ENCODE peak calls at places on chromosomes 1 and 21, in four cellular contexts. One of them, this sample, is unnamed.

GRCh38 chr1:118084400-118084799 is 100.6 kb downstream of the SPAG17 start:
- DNase-seq in A549: no peak
- DNase-seq in GM12878: no peak
- DNase-seq in NB4: no peak
- DNase-seq in this sample: no peak

GRCh38 chr1:19360026-19360813 is 48.1 kb downstream of the SLC66A1 start:
- DNase-seq in GM12878: no peak
- DNase-seq in NB4: no peak
- DNase-seq in A549: no peak
- DNase-seq in this sample: no peak

GRCh38 chr1:46747683-46748288 is 28.9 kb upstream of the EFCAB14 start:
- DNase-seq in NB4: peak; percentile 46
- DNase-seq in GM12878: no peak
- DNase-seq in A549: peak; percentile 61
- DNase-seq in this sample: peak; percentile 49

GRCh38 chr1:215567491-215568286 is 585 bp downstream of the KCTD3 start:
- DNase-seq in GM12878: no peak
- DNase-seq in A549: peak; percentile 65
- DNase-seq in NB4: peak; percentile 67
- DNase-seq in this sample: peak; percentile 54

GRCh38 chr1:230587056-230587455 is 55.2 kb upstream of the COG2 start:
- DNase-seq in A549: no peak
- DNase-seq in NB4: no peak
- DNase-seq in GM12878: no peak
- DNase-seq in this sample: no peak

GRCh38 chr1:93847811-93848288 is 31.2 kb downstream of the DNTTIP2 start:
- DNase-seq in A549: peak; percentile 51
- DNase-seq in GM12878: no peak
- DNase-seq in NB4: peak; percentile 79
- DNase-seq in this sample: peak; percentile 45

GRCh38 chr21:35204850-35205564 is 155.9 kb upstream of the RUNX1 start:
- DNase-seq in GM12878: no peak
- DNase-seq in A549: no peak
- DNase-seq in NB4: peak; percentile 73
- DNase-seq in this sample: no peak

GRCh38 chr1:155889566-155889965 is 21.6 kb downstream of the RIT1 start:
- DNase-seq in GM12878: no peak
- DNase-seq in A549: no peak
- DNase-seq in NB4: no peak
- DNase-seq in this sample: no peak

GRCh38 chr1:204469304-204469703 is 25.3 kb downstream of the PIK3C2B start:
- DNase-seq in NB4: no peak
- DNase-seq in A549: no peak
- DNase-seq in GM12878: no peak
- DNase-seq in this sample: no peak

GRCh38 chr1:184479435-184480202 is 92.8 kb downstream of the C1orf21 start:
- DNase-seq in NB4: no peak
- DNase-seq in A549: no peak
- DNase-seq in GM12878: no peak
- DNase-seq in this sample: peak; percentile 5

GRCh38 chr21:42061866-42062542 is 9.1 kb upstream of the UMODL1 start:
- DNase-seq in NB4: no peak
- DNase-seq in GM12878: no peak
- DNase-seq in A549: no peak
- DNase-seq in this sample: no peak

GRCh38 chr1:181318022-181318857 is 165.1 kb upstream of the CACNA1E start:
- DNase-seq in NB4: no peak
- DNase-seq in GM12878: no peak
- DNase-seq in A549: no peak
- DNase-seq in this sample: no peak

GRCh38 chr1:22452401-22452963 is 831 bp downstream of the ZBTB40 start:
- DNase-seq in GM12878: peak; percentile 9
- DNase-seq in NB4: no peak
- DNase-seq in A549: no peak
- DNase-seq in this sample: no peak

GRCh38 chr1:98441281-98441680 is 220.2 kb upstream of the SNX7 start:
- DNase-seq in A549: no peak
- DNase-seq in NB4: no peak
- DNase-seq in GM12878: no peak
- DNase-seq in this sample: no peak

GRCh38 chr21:40020651-40021050 is 153.4 kb downstream of the PCP4 start:
- DNase-seq in NB4: no peak
- DNase-seq in GM12878: no peak
- DNase-seq in A549: no peak
- DNase-seq in this sample: no peak
- TF ChIP-seq MYC in NB4: no peak
- TF ChIP-seq MYC in GM12878: no peak
- TF ChIP-seq MYC in A549: no peak
- TF ChIP-seq MYC in this sample: no peak

DNA sequence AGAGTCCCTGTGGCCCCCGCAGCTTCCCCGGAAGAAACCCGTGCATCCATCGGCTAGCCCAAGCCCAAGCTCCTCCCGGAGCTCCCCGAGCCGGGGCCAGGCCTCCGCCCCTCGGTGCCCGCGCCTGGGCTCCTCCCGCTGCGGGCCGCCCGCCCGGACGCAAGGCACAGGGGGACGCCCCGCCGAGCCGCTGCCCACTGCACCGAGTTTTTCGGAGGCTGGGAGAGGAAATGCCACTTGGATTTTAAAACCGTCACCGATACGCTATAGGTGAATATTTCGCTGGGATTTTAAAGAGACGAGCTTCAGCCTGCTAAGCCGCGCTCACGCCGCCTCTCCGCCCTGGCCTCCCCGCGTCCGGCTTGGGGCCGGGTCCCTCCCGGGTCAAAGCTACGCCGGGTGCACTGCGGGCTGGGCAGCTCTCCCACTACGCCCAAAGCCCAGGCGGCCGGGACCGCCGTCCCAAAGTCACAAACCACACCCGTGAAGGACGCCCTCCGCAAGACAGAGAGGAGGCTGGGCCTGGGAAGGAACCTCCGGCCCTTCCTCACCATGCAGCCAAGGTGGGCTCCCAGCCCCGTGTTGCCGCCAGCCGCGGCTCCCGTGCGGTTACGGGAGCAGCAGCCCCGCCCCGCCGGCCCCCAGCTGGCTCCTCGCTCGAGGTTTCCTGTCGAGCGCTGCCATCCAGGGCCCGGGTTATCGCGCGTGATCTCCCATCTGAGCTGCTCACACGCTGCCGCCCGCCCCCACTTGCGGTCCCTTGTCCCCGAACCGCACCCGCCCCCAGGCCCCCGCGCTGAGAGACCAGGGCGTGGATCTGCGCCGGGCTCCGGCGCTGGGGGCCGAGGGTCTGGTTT is 63.2 kb downstream of the CD247 start:
- DNase-seq in A549: peak; percentile 59
- DNase-seq in NB4: peak; percentile 73
- DNase-seq in GM12878: no peak
- DNase-seq in this sample: no peak
- TF ChIP-seq MYC in A549: no peak
- TF ChIP-seq MYC in NB4: no peak
- TF ChIP-seq MYC in GM12878: no peak
- TF ChIP-seq MYC in this sample: peak; percentile 13

GRCh38 chr1:36342426-36343185 is 19.2 kb upstream of the EVA1B start:
- DNase-seq in NB4: peak; percentile 58
- DNase-seq in GM12878: no peak
- DNase-seq in A549: peak; percentile 44
- DNase-seq in this sample: no peak
- TF ChIP-seq MYC in NB4: no peak
- TF ChIP-seq MYC in GM12878: no peak
- TF ChIP-seq MYC in A549: no peak
- TF ChIP-seq MYC in this sample: no peak

GRCh38 chr1:51954783-51955182 is 35.7 kb downstream of the RAB3B start:
- DNase-seq in A549: no peak
- DNase-seq in NB4: no peak
- DNase-seq in GM12878: no peak
- DNase-seq in this sample: no peak

GRCh38 chr1:51955797-51956527 is 34.5 kb downstream of the RAB3B start:
- DNase-seq in GM12878: peak; percentile 41
- DNase-seq in NB4: no peak
- DNase-seq in A549: no peak
- DNase-seq in this sample: no peak

GRCh38 chr1:51958824-51959223 is 31.7 kb downstream of the RAB3B start:
- DNase-seq in A549: no peak
- DNase-seq in GM12878: no peak
- DNase-seq in NB4: no peak
- DNase-seq in this sample: no peak

GRCh38 chr1:51957618-51958017 is 32.9 kb downstream of the RAB3B start:
- DNase-seq in GM12878: no peak
- DNase-seq in A549: no peak
- DNase-seq in NB4: no peak
- DNase-seq in this sample: no peak

GRCh38 chr1:51956528-51957509 is 33.7 kb downstream of the RAB3B start:
- DNase-seq in NB4: peak; percentile 60
- DNase-seq in GM12878: no peak
- DNase-seq in A549: no peak
- DNase-seq in this sample: no peak
- TF ChIP-seq MYC in NB4: no peak
- TF ChIP-seq MYC in GM12878: no peak
- TF ChIP-seq MYC in A549: no peak
- TF ChIP-seq MYC in this sample: no peak

GRCh38 chr1:218463194-218464156 is 118.3 kb downstream of the TGFB2 start:
- DNase-seq in GM12878: no peak
- DNase-seq in A549: no peak
- DNase-seq in NB4: peak; percentile 64
- DNase-seq in this sample: no peak
- TF ChIP-seq MYC in GM12878: no peak
- TF ChIP-seq MYC in A549: no peak
- TF ChIP-seq MYC in NB4: no peak
- TF ChIP-seq MYC in this sample: no peak

GRCh38 chr1:32208463-32208862 is 426 bp upstream of the DCDC2B start:
- DNase-seq in A549: no peak
- DNase-seq in NB4: no peak
- DNase-seq in GM12878: no peak
- DNase-seq in this sample: no peak

GRCh38 chr1:32205401-32206370 is at the start of gene IQCC:
- DNase-seq in GM12878: peak; percentile 46
- DNase-seq in A549: peak; percentile 70
- DNase-seq in NB4: peak; percentile 86
- DNase-seq in this sample: peak; percentile 78

GRCh38 chr1:32204943-32205361 is 519 bp upstream of the IQCC start:
- DNase-seq in A549: no peak
- DNase-seq in GM12878: no peak
- DNase-seq in NB4: no peak
- DNase-seq in this sample: no peak

DNA sequence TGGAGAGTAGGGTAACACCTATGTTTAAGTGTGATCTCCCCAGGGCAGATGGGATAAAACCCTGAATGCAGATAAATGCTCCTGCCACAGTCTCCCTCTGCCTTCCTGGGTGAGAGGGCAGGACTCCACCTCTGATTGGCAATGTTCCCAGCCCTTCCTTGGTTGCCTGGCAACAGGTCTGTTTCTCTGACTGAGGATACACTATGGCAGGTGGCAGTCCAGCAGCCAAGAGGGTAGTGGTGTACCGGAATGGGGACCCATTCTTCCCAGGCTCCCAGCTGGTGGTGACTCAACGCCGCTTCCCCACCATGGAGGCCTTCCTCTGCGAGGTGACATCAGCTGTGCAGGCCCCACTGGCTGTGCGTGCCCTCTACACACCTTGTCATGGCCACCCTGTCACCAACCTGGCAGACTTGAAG is at the start of gene DCDC2B:
- DNase-seq in GM12878: no peak
- DNase-seq in NB4: no peak
- DNase-seq in A549: no peak
- DNase-seq in this sample: peak; percentile 24
- TF ChIP-seq MYC in GM12878: no peak
- TF ChIP-seq MYC in NB4: no peak
- TF ChIP-seq MYC in A549: no peak
- TF ChIP-seq MYC in this sample: no peak